ENCODE peak calls at places on chromosomes 11 and 22, in five cellular contexts. H is IMR-90, G is HepG2, W is K562, E is A549. A is an unnamed sample.

GRCh38 chr11:25910090-25910489 is 421.8 kb upstream of the ANO3 start:
- DNase-seq in G (no peak), E (no peak), W (no peak), H (no peak), A (no peak)

GRCh38 chr11:1866226-1866625 is 13.3 kb downstream of the LSP1 start:
- DNase-seq in E (no peak), H (no peak), G (no peak), W (no peak), A (no peak)

GRCh38 chr11:396511-396947 is 2.5 kb downstream of the PKP3 start:
- DNase-seq in G (peak; percentile 60), W (no peak), E (peak; percentile 71), H (no peak), A (no peak)

GRCh38 chr11:61281581-61282250 is 13.4 kb downstream of the VWCE start:
- DNase-seq in W (peak; percentile 99), E (peak; percentile 65), H (no peak), G (no peak), A (no peak)

GRCh38 chr11:113192121-113192925 is 122.1 kb upstream of the TTC12 start:
- DNase-seq in H (no peak), G (no peak), W (no peak), E (no peak), A (no peak)

GRCh38 chr11:11580831-11581492 is 40.8 kb downstream of the GALNT18 start:
- DNase-seq in H (no peak), W (no peak), G (no peak), E (no peak), A (no peak)

GRCh38 chr22:19873960-19874306 is 19.3 kb upstream of the GNB1L start:
- DNase-seq in H (no peak), G (no peak), E (no peak), W (no peak), A (no peak)

GRCh38 chr11:21048626-21049025 is 379.2 kb downstream of the NELL1 start:
- DNase-seq in W (no peak), H (no peak), G (no peak), E (no peak), A (no peak)

GRCh38 chr11:117064275-117064674 is 34.0 kb downstream of the SIK3 start:
- DNase-seq in W (no peak), G (no peak), E (no peak), H (peak; percentile 68), A (no peak)

GRCh38 chr11:45436118-45436517 is 150.0 kb upstream of the SYT13 start:
- DNase-seq in G (no peak), W (no peak), H (no peak), E (no peak), A (no peak)

GRCh38 chr11:116375221-116375620 is 397.6 kb downstream of the BUD13 start:
- DNase-seq in G (peak; percentile 18), W (no peak), H (no peak), E (no peak), A (no peak)

GRCh38 chr11:117717485-117718314 is 79.3 kb downstream of the DSCAML1 start:
- DNase-seq in G (peak; percentile 68), E (peak; percentile 51), W (no peak), H (no peak), A (no peak)

GRCh38 chr11:45900916-45901617 is 6.0 kb downstream of the FREY1 start:
- DNase-seq in G (no peak), E (no peak), W (no peak), H (no peak), A (no peak)

GRCh38 chr11:7889985-7890384 is 41.1 kb downstream of the OR10A6 start:
- DNase-seq in E (no peak), H (no peak), W (no peak), G (no peak), A (no peak)

GRCh38 chr11:13465909-13466371 is 2.9 kb upstream of the BTBD10 start:
- DNase-seq in W (peak; percentile 11), H (peak; percentile 55), E (peak; percentile 62), G (peak; percentile 27), A (no peak)

GRCh38 chr11:69443968-69444364 is 37.5 kb upstream of the LINC01488 start:
- DNase-seq in W (no peak), H (peak; percentile 58), G (no peak), E (no peak), A (no peak)

GRCh38 chr11:8098361-8098760 is 17.4 kb downstream of the TUB start:
- DNase-seq in H (peak; percentile 77), W (no peak), G (no peak), E (no peak), A (no peak)

GRCh38 chr11:114180301-114181055 is 115.7 kb upstream of the NNMT start:
- DNase-seq in H (no peak), E (no peak), G (peak; percentile 12), W (no peak), A (no peak)

GRCh38 chr22:39471421-39472141 is 14.8 kb downstream of the MGAT3 start:
- DNase-seq in H (peak; percentile 51), E (no peak), G (no peak), W (no peak), A (peak; percentile 83)
- TF ChIP-seq SMC3 in H (no peak), E (no peak), G (no peak), W (no peak), A (no peak)

GRCh38 chr11:93969925-93970922 is 50.9 kb upstream of the HEPHL1 start:
- DNase-seq in H (no peak), E (no peak), G (no peak), W (no peak), A (no peak)
- TF ChIP-seq SMC3 in H (no peak), E (no peak), G (no peak), W (no peak), A (no peak)

DNA sequence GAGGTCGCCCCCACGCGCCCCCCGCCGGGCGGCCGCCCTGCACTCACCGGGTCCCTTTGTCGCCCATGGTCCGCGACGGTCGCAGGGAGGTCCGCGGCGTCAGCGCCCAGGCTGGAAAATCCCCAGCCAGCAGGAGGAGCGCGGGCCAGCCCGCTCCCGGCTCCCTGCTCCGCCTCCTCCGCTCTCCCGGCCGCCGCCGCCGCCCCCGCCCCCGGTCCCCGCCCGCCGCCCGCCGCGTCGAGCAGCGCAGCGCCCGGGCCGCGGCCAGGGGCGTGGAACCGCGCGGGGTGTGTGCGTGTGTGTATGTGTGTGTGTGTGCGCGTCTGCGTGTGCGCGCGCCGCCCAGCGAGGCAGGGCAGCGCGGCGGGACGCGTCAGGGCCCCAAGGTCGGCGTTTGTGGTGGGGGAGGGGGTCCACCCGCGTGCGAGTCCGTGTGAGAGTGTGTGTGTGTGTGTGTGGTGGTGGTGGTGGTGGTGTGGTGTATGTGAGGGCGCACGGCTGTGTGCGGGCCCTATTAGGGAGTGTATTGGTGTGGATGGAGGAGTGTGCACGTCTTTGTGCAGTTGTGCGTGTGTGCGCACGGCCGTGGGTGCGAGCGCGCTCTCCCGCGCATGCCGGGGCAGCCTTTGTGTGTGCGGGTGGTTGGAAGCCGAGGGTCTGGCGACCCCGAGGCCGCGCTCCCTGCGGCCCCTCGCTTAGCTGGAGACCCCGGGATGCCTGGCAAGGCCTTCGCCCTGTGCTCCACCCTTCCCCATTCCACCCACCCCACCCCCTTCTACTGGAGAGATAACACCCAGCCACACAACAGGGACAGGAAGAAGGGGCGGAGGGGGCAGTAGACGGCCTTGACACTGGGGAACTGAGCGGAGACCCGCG is at the start of gene ARRB1:
- DNase-seq in W (peak; percentile 89), G (peak; percentile 90), H (no peak), E (peak; percentile 70), A (no peak)
- TF ChIP-seq SMC3 in W (peak; percentile 19), G (no peak), H (no peak), E (peak; percentile 38), A (no peak)

DNA sequence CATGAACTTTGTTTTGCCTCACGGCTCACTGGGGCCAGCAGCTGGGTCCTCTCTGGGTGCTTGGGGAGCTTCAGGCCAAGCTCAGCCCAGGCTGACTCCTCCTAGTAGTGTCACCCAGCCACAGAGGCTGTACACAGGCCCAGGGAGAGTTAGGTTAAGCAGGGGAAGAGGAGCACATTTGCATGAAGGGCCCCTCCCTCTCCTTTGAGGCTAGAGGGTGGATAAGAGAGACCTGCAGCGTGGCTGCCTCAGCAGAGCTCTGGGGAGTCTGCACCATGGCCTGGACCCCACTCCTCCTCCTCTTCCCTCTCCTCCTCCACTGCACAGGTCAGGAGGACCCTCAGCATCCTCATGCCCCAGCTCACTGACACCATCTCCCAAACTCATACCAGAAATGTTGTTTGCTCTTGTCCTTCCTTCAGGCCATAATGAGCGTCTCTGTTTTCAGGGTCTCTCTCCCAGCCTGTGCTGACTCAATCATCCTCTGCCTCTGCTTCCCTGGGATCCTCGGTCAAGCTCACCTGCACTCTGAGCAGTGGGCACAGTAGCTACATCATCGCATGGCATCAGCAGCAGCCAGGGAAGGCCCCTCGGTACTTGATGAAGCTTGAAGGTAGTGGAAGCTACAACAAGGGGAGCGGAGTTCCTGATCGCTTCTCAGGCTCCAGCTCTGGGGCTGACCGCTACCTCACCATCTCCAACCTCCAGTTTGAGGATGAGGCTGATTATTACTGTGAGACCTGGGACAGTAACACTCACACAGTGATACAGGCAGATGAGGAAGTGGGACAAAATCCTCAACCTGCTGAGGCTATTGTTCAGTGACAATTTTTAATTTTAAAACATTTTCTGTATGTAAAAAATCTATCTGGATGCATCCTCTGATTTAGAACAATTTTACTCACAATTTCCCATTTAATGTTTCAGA is 82.4 kb upstream of the VPREB1 start:
- DNase-seq in G (no peak), H (no peak), E (no peak), W (no peak), A (peak; percentile 42)
- TF ChIP-seq SMC3 in G (no peak), H (no peak), E (no peak), W (no peak), A (no peak)

GRCh38 chr11:83350187-83350586 is 64.0 kb upstream of the CCDC90B start:
- DNase-seq in H (no peak), E (no peak), W (no peak), G (no peak), A (no peak)

GRCh38 chr11:83349371-83349770 is 63.2 kb upstream of the CCDC90B start:
- DNase-seq in H (no peak), W (no peak), G (no peak), E (no peak), A (no peak)
- TF ChIP-seq SMC3 in H (no peak), W (no peak), G (no peak), E (no peak), A (no peak)

GRCh38 chr11:100827934-100828661 is 141.0 kb downstream of the ARHGAP42 start:
- DNase-seq in H (peak; percentile 84), E (peak; percentile 18), G (peak; percentile 80), W (no peak), A (peak; percentile 32)
- TF ChIP-seq SMC3 in H (peak; percentile 22), E (peak; percentile 43), G (peak; percentile 82), W (no peak), A (peak; percentile 54)

GRCh38 chr11:58497951-58498350 is 10.0 kb downstream of the OR5B21 start:
- DNase-seq in G (no peak), W (no peak), E (no peak), H (no peak), A (no peak)
- TF ChIP-seq SMC3 in G (no peak), W (no peak), E (no peak), H (no peak), A (no peak)

DNA sequence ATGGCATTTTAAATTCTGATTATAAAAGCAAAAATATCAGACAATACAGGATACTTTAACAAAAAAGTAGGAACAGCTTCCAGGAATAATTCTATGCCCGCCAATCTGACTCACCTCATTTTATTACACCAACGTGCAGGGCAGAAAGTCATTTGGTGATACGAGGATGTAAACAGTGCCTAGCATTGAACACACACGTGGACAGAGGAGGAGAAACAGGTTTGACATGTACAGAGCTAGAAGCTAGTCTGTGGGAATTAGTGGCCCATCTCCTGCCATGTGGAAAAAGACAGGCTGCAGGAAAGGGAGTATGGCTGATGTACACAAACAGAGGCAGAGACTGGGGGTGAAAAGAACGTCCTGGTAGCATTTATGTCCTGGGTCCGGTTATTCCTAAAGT is 9.0 kb upstream of the SPINDOC start:
- DNase-seq in H (no peak), E (no peak), G (no peak), W (no peak), A (no peak)
- TF ChIP-seq SMC3 in H (no peak), E (no peak), G (no peak), W (no peak), A (no peak)

A was measured in GM12878.